ENCODE peak calls at places on chromosomes 12 and 14, in four cellular contexts. H, I, O and U are unnamed samples.

GRCh38 chr14:22221508-22221907 is 367.5 kb downstream of the DAD1 start:
- DNase-seq in I (peak; percentile 11), O (no peak), H (peak; percentile 49), U (no peak)

GRCh38 chr12:5173511-5174011 is 129.9 kb downstream of the KCNA5 start:
- DNase-seq in O (no peak), H (no peak), I (peak; percentile 35), U (no peak)

GRCh38 chr14:104928391-104929133 is 3.9 kb downstream of the PLD4 start:
- DNase-seq in O (no peak), H (no peak), I (no peak), U (no peak)

GRCh38 chr14:100341301-100342031 is 18.3 kb downstream of the SLC25A47 start:
- DNase-seq in I (peak; percentile 59), O (no peak), H (peak; percentile 95), U (no peak)

GRCh38 chr14:89673499-89674225 is 256.6 kb upstream of the FOXN3 start:
- DNase-seq in H (peak; percentile 66), O (peak; percentile 68), I (peak; percentile 47), U (no peak)

GRCh38 chr12:39127401-39127800 is 222.0 kb upstream of the CPNE8 start:
- DNase-seq in H (no peak), O (no peak), I (peak; percentile 2), U (no peak)

GRCh38 chr12:56229819-56230448 is at the start of gene SLC39A5:
- DNase-seq in O (peak; percentile 58), I (no peak), H (no peak), U (no peak)

GRCh38 chr14:99516156-99517045 is 35.2 kb downstream of the CCNK start:
- DNase-seq in O (peak; percentile 26), H (no peak), I (no peak), U (no peak)

GRCh38 chr14:66284346-66284745 is 201.8 kb upstream of the CCDC196 start:
- DNase-seq in H (peak; percentile 0), I (peak; percentile 25), O (no peak), U (no peak)

GRCh38 chr12:89469361-89469760 is 55.2 kb downstream of the GALNT4 start:
- DNase-seq in I (peak; percentile 29), H (peak; percentile 73), O (no peak), U (no peak)

GRCh38 chr12:4114986-4115385 is 158.6 kb upstream of the CCND2 start:
- DNase-seq in O (no peak), I (no peak), H (no peak), U (no peak)

GRCh38 chr14:21526672-21527319 is 650 bp upstream of the SALL2 start:
- DNase-seq in I (no peak), O (no peak), H (no peak), U (no peak)

GRCh38 chr12:112458330-112458729 is 39.6 kb downstream of the PTPN11 start:
- DNase-seq in O (no peak), I (no peak), H (no peak), U (no peak)

GRCh38 chr12:30980886-30981662 is 54.5 kb downstream of the TSPAN11 start:
- DNase-seq in I (no peak), O (no peak), H (no peak), U (no peak)

GRCh38 chr14:24343795-24344660 is 4.2 kb upstream of the RIPK3 start:
- DNase-seq in O (no peak), H (no peak), I (no peak), U (no peak)

GRCh38 chr12:124422570-124423523 is 128.0 kb downstream of the RFLNA start:
- DNase-seq in H (peak; percentile 94), I (peak; percentile 95), O (peak; percentile 95), U (no peak)